ENCODE peak calls at places on chromosomes 2 and 18, in seven cellular contexts. L is H9, W is IMR-90, D is neuronal stem cell, H is mesenchymal stem cell, T is H1, C is trophoblast cell. Y is an unnamed sample.
A peak's percentile ranks its signal among the peaks of the same experiment; 100 is the strongest.

GRCh38 chr2:45816273-45816672 is 164.8 kb downstream of the PRKCE start:
- DNase-seq in T (no peak), W (peak; percentile 52), L (no peak), D (no peak), H (no peak), C (no peak), Y (no peak)

GRCh38 chr2:237590272-237591020 is at the start of gene RAB17:
- DNase-seq in T (no peak), W (peak; percentile 39), L (peak; percentile 87), H (peak; percentile 44), D (no peak), C (peak; percentile 71), Y (peak; percentile 84)

GRCh38 chr2:207042155-207042554 is 102.8 kb downstream of the CPO start:
- DNase-seq in D (no peak), L (no peak), H (peak; percentile 33), C (no peak), W (peak; percentile 52), T (no peak), Y (no peak)

GRCh38 chr2:143581989-143582719 is 452.9 kb downstream of the ARHGAP15 start:
- DNase-seq in C (no peak), D (no peak), W (peak; percentile 52), H (no peak), T (no peak), L (no peak), Y (peak; percentile 18)

GRCh38 chr2:119301413-119301812 is 65.2 kb downstream of the C2orf76 start:
- DNase-seq in D (no peak), H (no peak), L (no peak), T (no peak), W (peak; percentile 36), C (no peak), Y (no peak)

GRCh38 chr2:69677914-69678313 is 34.4 kb upstream of the AAK1 start:
- DNase-seq in H (no peak), W (no peak), D (no peak), T (no peak), L (no peak), C (no peak), Y (no peak)

GRCh38 chr18:73824684-73825083 is 322.9 kb downstream of the FBXO15 start:
- DNase-seq in W (peak; percentile 75), L (no peak), T (no peak), C (peak; percentile 42), D (no peak), H (no peak), Y (no peak)

GRCh38 chr2:209525834-209526281 is 102.0 kb downstream of the MAP2 start:
- DNase-seq in H (peak; percentile 73), D (no peak), W (peak; percentile 94), T (no peak), L (no peak), C (no peak), Y (no peak)

GRCh38 chr2:233117351-233117750 is 57.2 kb downstream of the INPP5D start:
- DNase-seq in T (no peak), W (no peak), D (no peak), L (no peak), C (no peak), H (no peak), Y (no peak)

GRCh38 chr18:66724664-66725356 is 120.9 kb upstream of the CDH19 start:
- DNase-seq in H (no peak), L (no peak), W (no peak), C (no peak), D (no peak), T (no peak), Y (no peak)

GRCh38 chr2:191983186-191983585 is 136.3 kb upstream of the CAVIN2 start:
- DNase-seq in H (no peak), C (peak; percentile 94), L (no peak), D (no peak), T (no peak), W (no peak), Y (no peak)

GRCh38 chr2:66431840-66432511 is 2.9 kb upstream of the MEIS1 start:
- DNase-seq in W (no peak), D (no peak), L (no peak), C (peak; percentile 46), T (no peak), H (peak; percentile 42), Y (peak; percentile 39)

GRCh38 chr2:222398446-222398885 is 25.9 kb upstream of the SGPP2 start:
- DNase-seq in T (no peak), D (no peak), C (no peak), L (no peak), H (peak; percentile 43), W (no peak), Y (no peak)

GRCh38 chr2:44778671-44779476 is 162.6 kb upstream of the SIX3 start:
- DNase-seq in W (no peak), C (no peak), H (no peak), D (peak; percentile 80), T (no peak), L (peak; percentile 75), Y (peak; percentile 74)

GRCh38 chr2:11576398-11576797 is 42.6 kb downstream of the GREB1 start:
- DNase-seq in T (no peak), D (no peak), W (no peak), H (no peak), C (no peak), L (no peak), Y (no peak)

GRCh38 chr18:29841631-29842030 is 1200.9 kb downstream of the DSC3 start:
- DNase-seq in T (no peak), W (no peak), D (no peak), C (no peak), H (no peak), L (no peak), Y (no peak)

GRCh38 chr2:55842009-55842408 is 81.6 kb downstream of the EFEMP1 start:
- DNase-seq in H (peak; percentile 85), W (peak; percentile 57), D (no peak), L (no peak), T (no peak), C (peak; percentile 47), Y (no peak)

GRCh38 chr18:58334061-58334460 is 290.0 kb downstream of the NEDD4L start:
- DNase-seq in D (no peak), C (no peak), T (no peak), H (no peak), W (no peak), L (no peak), Y (no peak)

GRCh38 chr2:228527481-228527880 is 346.0 kb upstream of the SPHKAP start:
- DNase-seq in L (no peak), D (no peak), C (no peak), T (no peak), W (peak; percentile 3), H (no peak), Y (no peak)

GRCh38 chr18:63837556-63837955 is 49.9 kb upstream of the SERPINB2 start:
- DNase-seq in H (no peak), D (no peak), W (no peak), L (no peak), T (no peak), C (no peak), Y (no peak)

GRCh38 chr18:23196119-23197004 is 61.1 kb downstream of the CABLES1 start:
- DNase-seq in W (no peak), D (no peak), L (peak; percentile 76), H (no peak), T (no peak), C (peak; percentile 5), Y (peak; percentile 74)

GRCh38 chr2:46866770-46867246 is 48.8 kb downstream of the MCFD2 start:
- DNase-seq in H (no peak), D (no peak), T (no peak), L (no peak), W (no peak), C (no peak), Y (no peak)

GRCh38 chr2:103139628-103140268 is 377.9 kb downstream of the TMEM182 start:
- DNase-seq in T (no peak), H (no peak), C (no peak), D (no peak), W (no peak), L (no peak), Y (peak; percentile 84)

GRCh38 chr2:223460774-223461211 is 141.4 kb downstream of the SCG2 start:
- DNase-seq in D (no peak), C (peak; percentile 4), H (peak; percentile 82), T (no peak), W (peak; percentile 82), L (no peak), Y (peak; percentile 8)

GRCh38 chr2:6353669-6354068 is 512.0 kb downstream of the CMPK2 start:
- DNase-seq in T (no peak), H (no peak), L (no peak), D (no peak), C (no peak), W (no peak), Y (no peak)
- H2BK120ac ChIP-seq in T (no peak overlapping the region), H (no peak overlapping the region), L (no peak overlapping the region), D (no peak overlapping the region), C (no peak overlapping the region), W (no peak overlapping the region), Y (no peak overlapping the region)

GRCh38 chr2:129408570-129408969 is 570.9 kb upstream of the RAB6C start:
- DNase-seq in D (no peak), T (no peak), H (no peak), L (no peak), C (no peak), W (no peak), Y (no peak)
- H3K23ac ChIP-seq in D (no peak overlapping the region), T (no peak overlapping the region), H (no peak overlapping the region), L (no peak overlapping the region), C (no peak overlapping the region), W (no peak overlapping the region), Y (no peak overlapping the region)

DNA sequence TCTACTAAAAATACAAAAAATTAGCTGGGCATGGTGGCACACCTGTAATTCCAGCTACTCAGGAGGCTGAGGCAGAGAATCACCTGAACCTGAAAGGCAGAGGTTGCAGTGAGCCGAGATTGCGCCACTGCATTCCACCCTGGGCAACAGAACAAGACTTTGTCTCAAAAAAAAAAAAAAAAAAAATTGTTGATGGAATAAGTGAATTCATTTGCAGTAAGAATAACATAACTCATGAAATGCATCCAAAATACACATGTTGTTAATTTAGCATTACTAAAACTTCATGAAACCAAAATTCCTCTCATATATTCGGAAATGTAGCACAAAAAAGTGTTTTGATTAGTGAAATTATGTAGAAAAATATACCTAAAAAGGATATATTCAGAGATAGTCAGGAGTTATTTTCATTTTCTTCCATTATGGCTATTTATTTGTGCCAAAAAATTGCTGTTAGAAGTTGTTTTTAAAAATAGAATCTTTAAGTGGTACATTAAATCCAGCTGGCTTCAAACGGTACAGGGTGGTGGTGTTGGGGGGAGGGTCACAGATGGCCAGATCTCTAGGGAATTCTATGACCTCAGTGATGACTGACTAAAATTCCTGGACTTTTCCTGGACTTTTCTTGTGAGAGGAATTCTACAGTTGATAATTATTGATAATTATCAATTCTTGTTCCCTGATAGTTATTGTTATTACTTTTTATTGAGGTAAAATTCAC is 78.2 kb upstream of the UGP2 start:
- DNase-seq in C (peak; percentile 12), T (no peak), L (no peak), H (peak; percentile 20), D (no peak), W (peak; percentile 28), Y (no peak)
- H2BK120ac ChIP-seq in C (no peak overlapping the region), T (no peak overlapping the region), L (no peak overlapping the region), H (no peak overlapping the region), D (no peak overlapping the region), W (no peak overlapping the region), Y (no peak overlapping the region)

DNA sequence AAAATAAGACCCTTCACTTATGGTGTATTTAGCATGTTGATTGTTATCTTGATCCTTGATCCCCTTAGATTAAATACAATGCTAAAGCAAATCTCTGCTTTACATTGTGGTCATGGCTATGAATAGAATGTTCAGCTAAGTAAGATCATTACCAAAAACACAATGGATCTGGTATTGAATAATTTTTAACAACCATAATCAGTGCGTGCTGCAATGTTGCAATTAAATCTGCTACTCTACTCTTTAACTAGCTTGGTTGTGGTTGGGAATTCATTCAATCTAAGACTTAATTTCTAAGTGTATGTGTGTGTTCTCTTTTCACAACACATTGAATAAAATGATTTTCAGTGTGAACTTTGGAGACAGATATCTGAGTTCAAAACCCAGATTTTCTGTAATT is 442.5 kb upstream of the ZNF804A start:
- DNase-seq in T (no peak), H (no peak), W (no peak), C (no peak), D (no peak), L (no peak), Y (peak; percentile 44)
- H3K23ac ChIP-seq in T (no peak overlapping the region), H (no peak overlapping the region), W (no peak overlapping the region), C (no peak overlapping the region), D (no peak overlapping the region), L (no peak overlapping the region), Y (no peak overlapping the region)

Y was measured in mesendoderm.